ENCODE peak calls at places on chromosomes 3 and 15, in eight cellular contexts. H is stimulated activated CD4-positive, alpha-beta T cell treated with anti-CD3 and anti-CD28 coated beads, Interleukin-15, amount 100 ng/mL, for 48 hours; S is mucosa of gallbladder; I is epithelial cell of esophagus; E is AG20443; K is HTR-8/SVneo; V is LoVo; N is hippocampal formation. T is an unnamed sample.
A peak's percentile ranks its signal among the peaks of the same experiment; 100 is the strongest.

GRCh38 chr3:198081421-198081844 is 121.4 kb downstream of the LMLN start:
- DNase-seq in H (no peak), S (no peak), I (no peak), E (no peak), K (no peak), V (no peak), N (no peak), T (no peak)

GRCh38 chr15:60634815-60635214 is 155.9 kb upstream of the ICE2 start:
- DNase-seq in H (no peak), S (no peak), I (no peak), E (no peak), K (no peak), V (no peak), N (no peak), T (no peak)

GRCh38 chr3:66037330-66037985 is 1.3 kb downstream of the MAGI1 start:
- DNase-seq in H (no peak), S (peak; percentile 48), I (peak; percentile 63), E (peak; percentile 53), K (no peak), V (no peak), N (peak; percentile 26), T (no peak)

GRCh38 chr3:190183121-190183520 is 62.4 kb upstream of the P3H2 start:
- DNase-seq in H (no peak), S (no peak), I (peak; percentile 71), E (peak; percentile 89), K (no peak), V (no peak), N (peak; percentile 47), T (peak; percentile 64)

GRCh38 chr3:171383206-171384018 is 76.8 kb downstream of the TNIK start:
- DNase-seq in H (no peak), S (no peak), I (no peak), E (peak; percentile 53), K (no peak), V (no peak), N (peak; percentile 77), T (no peak)

GRCh38 chr3:67819447-67819846 is 165.0 kb upstream of the SUCLG2 start:
- DNase-seq in H (no peak), S (no peak), I (peak; percentile 2), E (no peak), K (no peak), V (no peak), N (no peak), T (no peak)

GRCh38 chr15:71752604-71753289 is 57.6 kb upstream of the NR2E3 start:
- DNase-seq in H (no peak), S (no peak), I (peak; percentile 76), E (peak; percentile 76), K (peak; percentile 86), V (peak; percentile 76), N (no peak), T (peak; percentile 81)

GRCh38 chr15:71612066-71612715 is 198.2 kb upstream of the NR2E3 start:
- DNase-seq in H (no peak), S (no peak), I (no peak), E (no peak), K (no peak), V (no peak), N (no peak), T (no peak)

GRCh38 chr3:62007036-62007435 is 366.3 kb downstream of the FEZF2 start:
- DNase-seq in H (no peak), S (no peak), I (no peak), E (peak; percentile 29), K (no peak), V (no peak), N (peak; percentile 39), T (no peak)

GRCh38 chr3:9897408-9898372 is 5.0 kb upstream of the IL17RE start:
- DNase-seq in H (no peak), S (peak; percentile 84), I (peak; percentile 89), E (no peak), K (no peak), V (peak; percentile 96), N (no peak), T (no peak)

GRCh38 chr15:63715818-63716217 is 117.9 kb downstream of the HERC1 start:
- DNase-seq in H (no peak), S (no peak), I (peak; percentile 52), E (peak; percentile 12), K (no peak), V (no peak), N (no peak), T (no peak)

GRCh38 chr15:39624806-39625205 is 43.9 kb downstream of the THBS1 start:
- DNase-seq in H (peak; percentile 37), S (peak; percentile 64), I (peak; percentile 80), E (peak; percentile 88), K (peak; percentile 49), V (peak; percentile 86), N (no peak), T (no peak)

GRCh38 chr3:187852842-187853727 is 107.8 kb upstream of the BCL6 start:
- DNase-seq in H (no peak), S (peak; percentile 36), I (peak; percentile 86), E (peak; percentile 24), K (no peak), V (peak; percentile 64), N (no peak), T (no peak)

GRCh38 chr3:195438371-195438770 is 4.4 kb downstream of the ACAP2 start:
- DNase-seq in H (no peak), S (no peak), I (peak; percentile 79), E (no peak), K (no peak), V (peak; percentile 71), N (no peak), T (no peak)

GRCh38 chr15:41512078-41512394 is 1.6 kb downstream of the LTK start:
- DNase-seq in H (no peak), S (no peak), I (no peak), E (no peak), K (no peak), V (no peak), N (no peak), T (no peak)

GRCh38 chr15:65085990-65086679 is 9.6 kb downstream of the KBTBD13 start:
- DNase-seq in H (no peak), S (no peak), I (peak; percentile 52), E (peak; percentile 41), K (peak; percentile 48), V (no peak), N (no peak), T (peak; percentile 19)

GRCh38 chr3:100710355-100711198 is 1.3 kb downstream of the TFG start:
- DNase-seq in H (peak; percentile 67), S (peak; percentile 33), I (peak; percentile 83), E (peak; percentile 68), K (peak; percentile 45), V (peak; percentile 63), N (no peak), T (peak; percentile 44)

GRCh38 chr3:38573111-38573510 is 76.4 kb downstream of the SCN5A start:
- DNase-seq in H (no peak), S (no peak), I (no peak), E (no peak), K (no peak), V (no peak), N (no peak), T (no peak)

GRCh38 chr15:73127302-73127936 is 75.2 kb downstream of the NEO1 start:
- DNase-seq in H (no peak), S (no peak), I (peak; percentile 48), E (peak; percentile 52), K (peak; percentile 40), V (peak; percentile 24), N (no peak), T (peak; percentile 38)

GRCh38 chr3:170278632-170279031 is 56.4 kb downstream of the PRKCI start:
- DNase-seq in H (no peak), S (no peak), I (no peak), E (no peak), K (no peak), V (no peak), N (no peak), T (no peak)

GRCh38 chr3:158420654-158421396 is 150.2 kb upstream of the MLF1 start:
- DNase-seq in H (no peak), S (no peak), I (peak; percentile 97), E (peak; percentile 10), K (no peak), V (no peak), N (no peak), T (no peak)

GRCh38 chr3:42742688-42743087 is 30.4 kb downstream of the CCDC13 start:
- DNase-seq in H (no peak), S (no peak), I (no peak), E (no peak), K (no peak), V (no peak), N (no peak), T (no peak)

GRCh38 chr15:43511012-43511885 is 6.2 kb upstream of the MAP1A start:
- DNase-seq in H (no peak), S (no peak), I (peak; percentile 29), E (no peak), K (no peak), V (peak; percentile 32), N (no peak), T (no peak)

GRCh38 chr3:24704496-24704895 is 209.8 kb upstream of the THRB start:
- DNase-seq in H (no peak), S (no peak), I (peak; percentile 90), E (peak; percentile 10), K (no peak), V (peak; percentile 28), N (no peak), T (no peak)

GRCh38 chr3:25033407-25034029 is 394.5 kb upstream of the RARB start:
- DNase-seq in H (no peak), S (peak; percentile 39), I (peak; percentile 54), E (peak; percentile 19), K (peak; percentile 32), V (peak; percentile 42), N (peak; percentile 4), T (peak; percentile 36)

GRCh38 chr3:56468184-56469106 is at the start of gene ERC2:
- DNase-seq in H (no peak), S (peak; percentile 43), I (peak; percentile 20), E (peak; percentile 81), K (peak; percentile 51), V (no peak), N (peak; percentile 34), T (peak; percentile 12)

GRCh38 chr3:57068437-57069089 is 8.1 kb downstream of the SPATA12 start:
- DNase-seq in H (no peak), S (peak; percentile 63), I (peak; percentile 90), E (peak; percentile 84), K (peak; percentile 49), V (peak; percentile 61), N (peak; percentile 17), T (no peak)

GRCh38 chr15:88255496-88256171 is 905 bp downstream of the NTRK3 start:
- DNase-seq in H (no peak), S (peak; percentile 16), I (peak; percentile 53), E (peak; percentile 90), K (peak; percentile 51), V (no peak), N (no peak), T (peak; percentile 5)

GRCh38 chr15:58224068-58224467 is 85.9 kb downstream of the AQP9 start:
- DNase-seq in H (no peak), S (no peak), I (no peak), E (peak; percentile 25), K (no peak), V (no peak), N (peak; percentile 19), T (no peak)

GRCh38 chr3:40642812-40643211 is 118.1 kb downstream of the ZNF621 start:
- DNase-seq in H (no peak), S (no peak), I (no peak), E (no peak), K (no peak), V (no peak), N (no peak), T (no peak)

GRCh38 chr3:22819209-22819608 is 383.9 kb upstream of the UBE2E2 start:
- DNase-seq in H (no peak), S (no peak), I (no peak), E (no peak), K (no peak), V (no peak), N (no peak), T (no peak)

GRCh38 chr3:50356553-50356952 is 2.8 kb downstream of the TMEM115 start:
- DNase-seq in H (no peak), S (peak; percentile 58), I (peak; percentile 44), E (peak; percentile 48), K (no peak), V (no peak), N (no peak), T (no peak)